ENCODE peak calls at places on chromosomes 11 and 22, in six cellular contexts. L is GM13977, O is coronary artery, E is endothelial cell, G is AG09309, B is cardiac fibroblast. N is an unnamed sample.
A peak's percentile ranks its signal among the peaks of the same experiment; 100 is the strongest.

GRCh38 chr11:68298659-68299516 is 13.5 kb upstream of the LRP5 start:
- DNase-seq in E (no peak), L (no peak), G (no peak), O (no peak), B (no peak), N (no peak)

GRCh38 chr11:117058761-117059233 is 39.4 kb downstream of the SIK3 start:
- DNase-seq in O (no peak), E (no peak), G (no peak), B (peak; percentile 74), L (no peak), N (no peak)

GRCh38 chr11:29448246-29448877 is 568.5 kb downstream of the KCNA4 start:
- DNase-seq in L (no peak), E (peak; percentile 10), O (no peak), B (peak; percentile 64), G (no peak), N (peak; percentile 19)

GRCh38 chr11:15824060-15824459 is 532.3 kb downstream of the SOX6 start:
- DNase-seq in O (no peak), G (no peak), E (no peak), L (no peak), B (peak; percentile 15), N (no peak)

GRCh38 chr11:86952933-86953637 is 2.1 kb downstream of the FZD4 start:
- DNase-seq in B (peak; percentile 83), L (no peak), O (no peak), E (no peak), G (no peak), N (no peak)

GRCh38 chr11:114438303-114438702 is 964 bp upstream of the REXO2 start:
- DNase-seq in L (no peak), O (no peak), B (no peak), E (peak; percentile 8), G (no peak), N (no peak)

GRCh38 chr11:26904114-26904513 is 89.8 kb upstream of the FIBIN start:
- DNase-seq in E (no peak), B (no peak), O (no peak), L (no peak), G (no peak), N (no peak)

GRCh38 chr11:12167098-12167999 is 57.0 kb downstream of the MICAL2 start:
- DNase-seq in L (no peak), G (no peak), B (peak; percentile 97), O (peak; percentile 78), E (no peak), N (no peak)

GRCh38 chr11:74449369-74449931 is 17.9 kb downstream of the KCNE3 start:
- DNase-seq in E (peak; percentile 40), B (peak; percentile 92), G (peak; percentile 58), L (peak; percentile 63), O (no peak), N (peak; percentile 26)

GRCh38 chr11:45982656-45983470 is 60.4 kb downstream of the LARGE2 start:
- DNase-seq in O (no peak), G (no peak), E (peak; percentile 31), B (peak; percentile 89), L (no peak), N (no peak)

GRCh38 chr11:22792497-22792896 is 37.1 kb downstream of the SVIP start:
- DNase-seq in O (no peak), E (no peak), G (no peak), B (peak; percentile 92), L (no peak), N (no peak)

GRCh38 chr22:38262051-38262795 is 10.6 kb downstream of the TMEM184B start:
- DNase-seq in G (no peak), B (peak; percentile 50), E (peak; percentile 57), L (peak; percentile 69), O (no peak), N (no peak)

GRCh38 chr22:17774206-17774927 is at the start of gene BID:
- DNase-seq in G (no peak), L (peak; percentile 79), B (no peak), O (no peak), E (no peak), N (peak; percentile 24)

GRCh38 chr11:61418136-61418535 is 11.6 kb downstream of the CPSF7 start:
- DNase-seq in L (no peak), E (no peak), G (no peak), O (no peak), B (peak; percentile 22), N (no peak)

GRCh38 chr11:5591613-5592012 is 4.8 kb upstream of the TRIM6 start:
- DNase-seq in E (no peak), L (no peak), O (no peak), G (no peak), B (no peak), N (no peak)

GRCh38 chr11:45036010-45036409 is 85.3 kb upstream of the TP53I11 start:
- DNase-seq in B (no peak), L (no peak), G (no peak), E (no peak), O (no peak), N (no peak)

GRCh38 chr11:27697679-27698275 is 2.5 kb downstream of the BDNF start:
- DNase-seq in E (no peak), O (no peak), L (no peak), G (no peak), B (peak; percentile 73), N (no peak)

GRCh38 chr11:62671604-62672528 is at the start of the genes LBHD1 and UQCC3:
- DNase-seq in G (no peak), B (peak; percentile 91), O (peak; percentile 85), L (peak; percentile 88), E (peak; percentile 68), N (peak; percentile 72)

GRCh38 chr11:44969853-44970252 is 19.2 kb upstream of the TP53I11 start:
- DNase-seq in L (no peak), B (no peak), E (no peak), G (no peak), O (no peak), N (no peak)

GRCh38 chr11:65898656-65899355 is 1.4 kb downstream of the FOSL1 start:
- DNase-seq in O (no peak), B (peak; percentile 46), E (no peak), G (no peak), L (no peak), N (no peak)

GRCh38 chr11:18100926-18101656 is 4.8 kb downstream of the SAAL1 start:
- DNase-seq in B (no peak), E (no peak), G (no peak), L (no peak), O (no peak), N (no peak)

GRCh38 chr11:121634889-121635288 is 182.1 kb upstream of the SORL1-AS1 start:
- DNase-seq in E (no peak), O (no peak), L (no peak), B (peak; percentile 90), G (peak; percentile 78), N (no peak)

GRCh38 chr22:37063436-37064420 is 12.2 kb downstream of the KCTD17 start:
- DNase-seq in B (no peak), O (no peak), G (no peak), L (no peak), E (no peak), N (no peak)

GRCh38 chr11:105862736-105863367 is 159.2 kb downstream of the MSANTD4 start:
- DNase-seq in O (no peak), G (peak; percentile 10), L (peak; percentile 17), B (peak; percentile 73), E (no peak), N (no peak)

GRCh38 chr11:105860105-105860504 is 161.9 kb downstream of the MSANTD4 start:
- DNase-seq in E (no peak), O (no peak), G (no peak), L (no peak), B (no peak), N (no peak)

GRCh38 chr11:105856954-105857353 is 165.1 kb downstream of the MSANTD4 start:
- DNase-seq in E (no peak), O (no peak), B (no peak), L (no peak), G (no peak), N (no peak)

DNA sequence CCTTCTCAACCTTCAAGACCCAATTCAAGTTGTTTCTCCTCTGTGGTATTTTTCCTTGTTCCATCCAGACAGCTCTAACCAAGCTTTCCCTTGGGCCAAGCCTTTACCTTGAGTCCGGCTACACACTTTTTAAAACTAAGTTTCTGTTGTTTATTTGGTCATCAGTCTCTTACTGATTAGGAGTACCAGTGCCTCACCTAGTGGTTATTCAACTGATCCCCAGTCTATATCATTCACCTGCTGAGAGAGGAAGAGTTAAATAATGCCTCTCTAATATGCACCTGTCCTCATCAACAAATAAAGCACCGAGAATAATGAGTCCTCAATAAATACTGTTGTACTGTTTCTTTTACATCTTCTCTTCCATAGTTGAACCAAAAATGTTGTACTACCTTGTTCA is 160.8 kb downstream of the MSANTD4 start:
- DNase-seq in E (no peak), G (no peak), L (no peak), B (peak; percentile 14), O (no peak), N (no peak)
- TF ChIP-seq CTCF in E (no peak), G (no peak), L (peak; percentile 9), B (peak; percentile 20), O (no peak), N (no peak)

DNA sequence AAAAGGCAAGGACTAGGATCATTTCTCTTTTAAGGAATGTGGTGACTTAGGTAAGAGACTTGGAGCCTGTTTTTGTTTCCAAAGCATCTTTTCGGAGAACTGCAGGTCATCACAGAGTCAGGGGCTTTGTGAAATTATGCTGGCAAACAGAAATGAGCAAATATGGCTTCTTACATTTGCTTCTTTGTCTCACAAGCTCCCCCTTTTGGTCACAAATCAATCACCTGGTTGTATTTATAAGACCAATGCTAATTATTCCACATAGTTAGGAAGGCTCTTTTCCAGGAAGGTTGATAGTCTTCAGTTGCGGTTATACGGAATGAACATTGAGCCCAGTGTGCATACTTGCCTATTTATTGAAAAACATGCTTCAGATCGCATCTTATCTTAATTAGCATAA is 34.6 kb upstream of the CEP126 start:
- DNase-seq in B (peak; percentile 86), E (no peak), L (no peak), G (no peak), O (no peak), N (no peak)
- TF ChIP-seq CTCF in B (peak; percentile 62), E (peak; percentile 34), L (peak; percentile 51), G (peak; percentile 56), O (no peak), N (peak; percentile 52)

GRCh38 chr22:27879923-27880322 is 39.1 kb downstream of the PITPNB start:
- DNase-seq in G (no peak), L (peak; percentile 17), B (peak; percentile 68), O (no peak), E (peak; percentile 48), N (peak; percentile 22)
- TF ChIP-seq CTCF in G (peak; percentile 66), L (peak; percentile 50), B (peak; percentile 73), O (peak; percentile 35), E (peak; percentile 76), N (peak; percentile 71)

GRCh38 chr22:40043793-40044101 is 49.0 kb downstream of the FAM83F start:
- DNase-seq in L (no peak), B (no peak), G (no peak), O (peak; percentile 70), E (no peak), N (no peak)
- TF ChIP-seq CTCF in L (no peak), B (no peak), G (no peak), O (no peak), E (no peak), N (no peak)